ENCODE peak calls at places on chromosome 3, in four cellular contexts. R is esophagus muscularis mucosa, E is uterus, A is GM20000. J is an unnamed sample.

GRCh38 chr3:101571028-101571895 is 2.7 kb upstream of the PCNP start:
- DNase-seq in R (no peak), E (no peak), A (no peak), J (no peak)

GRCh38 chr3:58153371-58153770 is 57.4 kb downstream of the DNASE1L3 start:
- DNase-seq in R (no peak), E (no peak), A (no peak), J (no peak)

GRCh38 chr3:35946121-35946856 is 307.0 kb downstream of the ARPP21 start:
- DNase-seq in R (no peak), E (no peak), A (no peak), J (peak)

GRCh38 chr3:105429034-105429762 is 62.5 kb downstream of the ALCAM start:
- DNase-seq in R (no peak), E (no peak), A (no peak), J (no peak)

GRCh38 chr3:52670621-52671521 is 14.8 kb downstream of the PBRM1 start:
- DNase-seq in R (no peak), E (no peak), A (peak), J (peak)

GRCh38 chr3:46709147-46709654 is 8.0 kb downstream of the TMIE start:
- DNase-seq in R (no peak), E (no peak), A (no peak), J (no peak)

GRCh38 chr3:153277029-153277428 is 115.0 kb downstream of the RAP2B start:
- DNase-seq in R (no peak), E (no peak), A (no peak), J (no peak)

GRCh38 chr3:121817753-121818152 is 17.1 kb downstream of the IQCB1 start:
- DNase-seq in R (no peak), E (no peak), A (no peak), J (no peak)

GRCh38 chr3:52153389-52154096 is 680 bp downstream of the POC1A start:
- DNase-seq in R (no peak), E (no peak), A (no peak), J (no peak)

GRCh38 chr3:150528359-150528797 is 17.9 kb downstream of the SERP1 start:
- DNase-seq in R (no peak), E (no peak), A (peak), J (peak)

GRCh38 chr3:141056716-141057115 is 5.6 kb downstream of the SPSB4 start:
- DNase-seq in R (peak), E (no peak), A (no peak), J (no peak)

GRCh38 chr3:53705774-53706173 is 140.4 kb downstream of the CHDH start:
- DNase-seq in R (no peak), E (no peak), A (no peak), J (no peak)

GRCh38 chr3:32132706-32133105 is 26.3 kb downstream of the GPD1L start:
- DNase-seq in R (no peak), E (no peak), A (no peak), J (no peak)

GRCh38 chr3:11613319-11613718 is 30.4 kb downstream of the VGLL4 start:
- DNase-seq in R (no peak), E (no peak), A (no peak), J (no peak)

GRCh38 chr3:164194842-164195241 is 883.5 kb downstream of the SI start:
- DNase-seq in R (no peak), E (no peak), A (no peak), J (no peak)

GRCh38 chr3:154018100-154018696 is 103.0 kb upstream of the ARHGEF26 start:
- DNase-seq in R (no peak), E (no peak), A (peak), J (peak)

GRCh38 chr3:158105710-158106438 is at the start of gene SHOX2:
- DNase-seq in R (no peak), E (peak), A (no peak), J (peak)

GRCh38 chr3:107928084-107928445 is 162.8 kb downstream of the CD47 start:
- DNase-seq in R (no peak), E (no peak), A (peak), J (no peak)

GRCh38 chr3:185308126-185308754 is 54.4 kb upstream of the EHHADH start:
- DNase-seq in R (no peak), E (no peak), A (peak), J (peak)

GRCh38 chr3:71964170-71964569 is 179.2 kb upstream of the PROK2 start:
- DNase-seq in R (no peak), E (no peak), A (no peak), J (no peak)

GRCh38 chr3:46985588-46985987 is 6.1 kb downstream of the NBEAL2 start:
- DNase-seq in R (no peak), E (no peak), A (no peak), J (no peak)

GRCh38 chr3:88462241-88462640 is 312.5 kb downstream of the C3orf38 start:
- DNase-seq in R (no peak), E (no peak), A (no peak), J (no peak)

GRCh38 chr3:89098964-89099585 is 8.3 kb upstream of the EPHA3 start:
- DNase-seq in R (no peak), E (no peak), A (peak), J (peak)

GRCh38 chr3:38829404-38829803 is 13.4 kb upstream of the SCN10A start:
- DNase-seq in R (peak), E (peak), A (no peak), J (no peak)

GRCh38 chr3:21839592-21839991 is 88.6 kb upstream of the ZNF385D start:
- DNase-seq in R (no peak), E (no peak), A (no peak), J (no peak)

GRCh38 chr3:100603449-100603848 is 6.0 kb upstream of the ADGRG7 start:
- DNase-seq in R (no peak), E (no peak), A (peak), J (peak)

GRCh38 chr3:109440353-109440752 is 103.0 kb upstream of the DPPA4 start:
- DNase-seq in R (no peak), E (no peak), A (no peak), J (no peak)

GRCh38 chr3:112116777-112117186 is 16.3 kb downstream of the GCSAM start:
- DNase-seq in R (peak), E (no peak), A (no peak), J (no peak)

GRCh38 chr3:88005066-88005465 is 53.7 kb downstream of the CGGBP1 start:
- DNase-seq in R (no peak), E (no peak), A (peak), J (no peak)

GRCh38 chr3:42118762-42119361 is 27.7 kb downstream of the TRAK1 start:
- DNase-seq in R (no peak), E (no peak), A (peak), J (peak)

GRCh38 chr3:43153189-43154083 is 47.6 kb upstream of the POMGNT2 start:
- DNase-seq in R (peak), E (peak), A (no peak), J (no peak)

GRCh38 chr3:41580274-41580959 is 381.1 kb downstream of the CTNNB1 start:
- DNase-seq in R (no peak), E (no peak), A (peak), J (no peak)

GRCh38 chr3:68249265-68249664 is 594.9 kb upstream of the SUCLG2 start:
- DNase-seq in R (no peak), E (no peak), A (no peak), J (no peak)

GRCh38 chr3:141544697-141545096 is 57.9 kb downstream of the RASA2 start:
- DNase-seq in R (no peak), E (no peak), A (no peak), J (no peak)

GRCh38 chr3:108488631-108489030 is 21.8 kb downstream of the MYH15 start:
- DNase-seq in R (no peak), E (no peak), A (no peak), J (no peak)

GRCh38 chr3:125163739-125164601 is 48.6 kb downstream of the SLC12A8 start:
- DNase-seq in R (no peak), E (no peak), A (no peak), J (no peak)

GRCh38 chr3:88668180-88668579 is 439.2 kb upstream of the EPHA3 start:
- DNase-seq in R (no peak), E (no peak), A (no peak), J (no peak)

GRCh38 chr3:58419782-58420512 is 13.7 kb downstream of the PDHB start:
- DNase-seq in R (no peak), E (peak), A (peak), J (peak)

GRCh38 chr3:184358921-184359350 is 2.5 kb downstream of the CLCN2 start:
- DNase-seq in R (no peak), E (no peak), A (no peak), J (no peak)

GRCh38 chr3:146503459-146504202 is 34.3 kb upstream of the PLSCR2 start:
- DNase-seq in R (no peak), E (no peak), A (peak), J (peak)
- TF ChIP-seq CTCF in R (no peak), E (no peak), A (no peak), J (no peak)

DNA sequence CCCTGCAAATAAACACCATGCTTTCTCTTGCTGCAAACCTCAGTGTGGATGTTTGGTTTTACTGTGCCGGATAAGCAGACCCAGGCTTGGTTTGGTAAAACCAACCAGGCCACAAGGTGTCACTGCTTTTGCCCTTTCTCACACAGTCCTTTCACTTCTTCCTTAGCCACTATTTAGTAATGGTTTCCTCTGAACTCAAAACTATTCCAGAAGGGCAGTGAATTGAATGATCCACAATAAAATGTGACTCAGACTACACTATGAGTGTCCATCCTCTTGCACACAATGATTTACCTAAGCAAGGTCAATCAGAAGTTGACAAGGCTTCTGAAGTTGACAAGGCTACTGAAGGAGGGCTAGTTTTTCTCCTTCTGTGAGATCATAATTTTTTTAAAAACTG is 552.4 kb upstream of the CCDC54 start:
- DNase-seq in R (no peak), E (no peak), A (peak), J (no peak)
- TF ChIP-seq CTCF in R (no peak), E (peak), A (no peak), J (peak)

GRCh38 chr3:114370537-114371174 is 76.8 kb downstream of the TIGIT start:
- DNase-seq in R (no peak), E (no peak), A (no peak), J (no peak)
- TF ChIP-seq CTCF in R (no peak), E (no peak), A (no peak), J (peak)

DNA sequence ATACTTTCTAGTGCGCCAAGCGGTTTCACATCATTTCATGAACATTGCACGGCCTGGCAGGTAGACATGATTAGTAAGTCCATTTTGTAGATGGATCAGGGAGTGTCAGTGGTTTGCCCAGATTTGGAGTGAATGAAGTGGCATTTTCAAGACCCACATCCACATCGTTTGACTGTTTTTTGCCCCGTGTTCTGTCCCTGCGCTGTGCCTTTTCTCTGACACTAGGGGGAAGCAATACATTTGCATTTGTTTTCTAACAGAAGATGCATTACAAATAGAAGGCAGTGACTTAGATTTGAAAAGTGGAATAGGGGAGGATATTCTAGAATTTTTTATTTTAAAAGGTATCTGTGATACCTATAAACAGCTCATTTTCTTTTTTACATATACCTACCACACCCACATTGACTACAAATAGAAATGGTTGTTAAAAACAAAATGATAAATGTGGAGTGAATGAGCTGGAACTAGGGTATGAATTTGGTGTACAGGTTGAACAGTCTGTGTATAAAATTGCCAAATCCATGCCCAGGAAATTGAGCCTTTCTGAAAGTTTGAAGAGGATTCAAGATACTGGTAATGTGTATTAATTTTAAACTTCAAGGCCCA is 98.0 kb downstream of the USP13 start:
- DNase-seq in R (no peak), E (no peak), A (no peak), J (no peak)
- TF ChIP-seq CTCF in R (no peak), E (no peak), A (peak), J (peak)

GRCh38 chr3:4978259-4978965 is 825 bp upstream of the BHLHE40 start:
- DNase-seq in R (peak), E (peak), A (peak), J (peak)
- TF ChIP-seq CTCF in R (no peak), E (no peak), A (no peak), J (no peak)

DNA sequence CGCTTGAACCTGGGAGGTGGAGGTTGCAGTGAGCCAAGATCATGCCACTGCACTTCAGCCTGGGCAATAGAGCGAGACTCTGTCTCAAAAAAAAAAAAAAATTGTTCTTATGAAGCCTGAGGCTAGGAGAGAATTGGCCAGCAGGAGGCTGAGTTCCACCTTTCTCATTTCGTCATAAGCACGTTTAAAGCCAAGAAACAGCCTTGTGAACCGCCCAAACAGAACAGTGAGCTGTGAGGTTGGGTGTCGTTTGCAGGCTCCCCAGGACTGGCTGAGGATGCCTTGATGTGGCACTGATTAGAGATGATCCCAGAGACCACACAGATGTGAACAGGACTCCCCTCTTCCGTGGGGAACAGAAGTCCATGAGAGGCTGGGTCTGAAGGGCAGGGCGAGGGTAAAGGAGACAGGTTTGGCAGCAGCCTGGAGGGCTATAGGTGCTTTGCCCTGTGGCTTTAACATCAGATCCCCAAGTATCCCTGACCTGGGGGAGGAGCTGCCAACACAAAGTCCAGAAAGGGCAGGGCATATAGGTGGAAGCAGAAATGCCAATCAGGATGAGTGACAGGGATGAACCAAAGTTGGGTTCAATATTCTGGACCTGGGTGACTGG is 52.9 kb downstream of the CLEC3B start:
- DNase-seq in R (no peak), E (no peak), A (no peak), J (no peak)
- TF ChIP-seq CTCF in R (no peak), E (peak), A (no peak), J (no peak)

DNA sequence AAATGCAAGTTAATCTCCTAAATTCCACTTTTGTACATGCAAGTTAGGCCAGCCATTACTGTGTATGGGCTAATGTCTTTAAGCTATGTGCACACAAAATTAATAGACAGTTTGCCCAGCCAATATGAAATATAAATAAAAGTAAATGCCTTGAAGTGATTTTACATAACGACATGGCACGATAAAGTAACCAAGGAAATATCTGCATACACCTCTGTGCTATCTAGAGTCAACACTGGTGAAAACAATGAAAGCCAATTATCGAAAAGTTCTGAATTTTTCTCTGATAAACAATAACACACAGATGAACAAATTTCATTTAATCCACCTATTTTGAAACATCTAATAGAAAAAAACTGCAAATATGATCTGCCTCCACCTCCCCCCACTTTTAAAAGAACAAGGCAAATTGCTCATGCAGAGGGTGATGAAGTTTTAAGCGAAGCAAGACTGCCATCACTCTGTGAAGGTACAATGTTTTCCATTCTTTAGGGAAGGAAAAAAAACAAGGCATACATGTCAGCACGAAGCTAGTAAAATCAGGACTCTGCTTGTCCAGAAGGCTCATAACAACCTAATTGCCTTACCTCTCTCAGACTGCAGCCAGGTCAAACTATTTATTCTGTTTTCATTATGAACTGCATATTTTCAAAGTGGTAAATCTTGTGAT is 317.7 kb downstream of the MECOM start:
- DNase-seq in R (no peak), E (no peak), A (no peak), J (no peak)
- TF ChIP-seq CTCF in R (no peak), E (no peak), A (no peak), J (no peak)

GRCh38 chr3:27617552-27617951 is 104.6 kb downstream of the EOMES start:
- DNase-seq in R (no peak), E (no peak), A (no peak), J (no peak)
- TF ChIP-seq CTCF in R (no peak), E (no peak), A (no peak), J (no peak)

DNA sequence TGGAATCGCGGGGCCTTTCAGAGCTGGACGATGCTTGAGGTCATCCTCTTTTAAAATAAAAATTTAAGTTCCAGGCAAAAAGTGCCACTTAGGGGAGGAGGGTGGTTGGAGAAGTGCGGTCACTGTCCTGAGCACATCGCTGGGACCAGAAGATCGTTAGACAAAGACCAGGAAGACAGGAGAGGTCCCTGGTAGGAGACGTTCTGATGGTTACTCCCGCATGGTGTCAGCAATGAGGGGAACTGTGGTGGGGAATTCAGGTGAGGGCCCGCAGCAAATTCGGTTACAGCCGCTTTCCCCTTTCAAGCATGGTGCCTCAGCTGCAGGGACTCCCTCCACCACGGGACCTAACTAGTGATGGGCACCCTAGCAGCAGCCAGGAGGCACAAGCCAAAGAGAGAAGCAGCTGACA is 1.0 kb upstream of the ISY1 start:
- DNase-seq in R (no peak), E (no peak), A (peak), J (peak)
- TF ChIP-seq CTCF in R (no peak), E (no peak), A (no peak), J (peak)

DNA sequence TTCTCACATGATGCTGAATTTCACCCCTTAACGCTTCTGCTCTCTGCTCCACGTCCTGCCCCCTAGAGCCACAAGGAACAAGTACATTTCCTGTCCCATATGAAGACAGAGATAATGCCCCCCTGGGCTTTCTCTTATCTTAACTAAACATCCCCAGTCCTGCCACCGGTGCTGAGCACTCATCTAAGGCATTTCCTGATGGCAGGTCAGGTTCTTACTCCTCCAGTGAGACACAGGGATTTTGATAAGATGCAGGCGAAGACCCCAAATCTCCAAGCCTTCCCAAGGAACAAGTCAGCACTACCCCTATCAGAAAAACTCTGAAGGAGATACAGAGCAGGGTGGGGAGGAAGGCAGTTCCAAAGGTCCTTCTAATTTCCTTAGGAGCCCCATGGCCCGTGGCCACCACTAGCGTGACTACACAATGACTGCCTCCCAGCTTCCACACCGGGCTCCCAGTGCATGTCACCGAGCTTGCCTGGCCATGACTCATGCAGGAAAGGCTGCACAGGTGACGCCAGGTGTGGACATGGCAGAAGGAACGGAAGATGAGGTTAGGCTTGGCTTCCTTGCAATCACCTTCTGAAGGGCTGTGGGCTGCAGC is 152.9 kb downstream of the XXYLT1 start:
- DNase-seq in R (no peak), E (no peak), A (no peak), J (no peak)
- TF ChIP-seq CTCF in R (no peak), E (peak), A (peak), J (peak)

J was measured in GM13977.